ENCODE peak calls at places on chromosome 6, in nine cellular contexts. Z is ELR; L is sigmoid colon; R is NCI-H146; N is endodermal cell; E is Panc1; M is progenitor cell of endocrine pancreas; A is stimulated activated CD4-positive, alpha-beta T cell treated with anti-CD3 and anti-CD28 coated beads, Interleukin-2, amount 100 ng/mL, for 48 hours; Q is RKO. O is an unnamed sample.

GRCh38 chr6:88013015-88013414 is 34.6 kb upstream of the SPACA1 start:
- DNase-seq in Z (no peak), L (no peak), R (no peak), N (no peak), E (no peak), M (no peak), A (no peak), Q (no peak), O (no peak)

GRCh38 chr6:78810146-78810545 is 57.2 kb upstream of the IRAK1BP1 start:
- DNase-seq in Z (peak), L (no peak), R (peak), N (peak), E (no peak), M (no peak), A (no peak), Q (peak), O (no peak)

GRCh38 chr6:12291785-12292604 is 1.8 kb downstream of the EDN1 start:
- DNase-seq in Z (peak), L (no peak), R (no peak), N (peak), E (no peak), M (no peak), A (no peak), Q (no peak), O (no peak)

GRCh38 chr6:53309059-53309896 is 39.5 kb downstream of the ELOVL5 start:
- DNase-seq in Z (no peak), L (no peak), R (peak), N (no peak), E (no peak), M (no peak), A (no peak), Q (no peak), O (no peak)

GRCh38 chr6:120871416-120872261 is 462.6 kb downstream of the TBC1D32 start:
- DNase-seq in Z (no peak), L (no peak), R (peak), N (peak), E (no peak), M (no peak), A (no peak), Q (no peak), O (no peak)

GRCh38 chr6:28907394-28907793 is 16.4 kb downstream of the TRIM27 start:
- DNase-seq in Z (peak), L (no peak), R (no peak), N (no peak), E (no peak), M (no peak), A (no peak), Q (peak), O (no peak)

GRCh38 chr6:167649486-167649885 is 177.2 kb upstream of the AFDN start:
- DNase-seq in Z (no peak), L (no peak), R (no peak), N (no peak), E (no peak), M (no peak), A (no peak), Q (no peak), O (no peak)

GRCh38 chr6:305371-306206 is 13.3 kb downstream of the DUSP22 start:
- DNase-seq in Z (no peak), L (no peak), R (no peak), N (no peak), E (no peak), M (no peak), A (no peak), Q (no peak), O (no peak)

GRCh38 chr6:87155920-87156600 is 695 bp downstream of the ZNF292 start:
- DNase-seq in Z (peak), L (peak), R (peak), N (peak), E (no peak), M (peak), A (peak), Q (peak), O (no peak)

GRCh38 chr6:130520235-130520634 is 154.4 kb downstream of the TMEM200A start:
- DNase-seq in Z (peak), L (no peak), R (no peak), N (no peak), E (no peak), M (no peak), A (no peak), Q (peak), O (no peak)

GRCh38 chr6:149884617-149885016 is 13.3 kb downstream of the RAET1E start:
- DNase-seq in Z (no peak), L (no peak), R (no peak), N (no peak), E (no peak), M (no peak), A (no peak), Q (no peak), O (no peak)

GRCh38 chr6:136510782-136511181 is 39.4 kb downstream of the MAP7 start:
- DNase-seq in Z (no peak), L (no peak), R (no peak), N (no peak), E (no peak), M (no peak), A (no peak), Q (no peak), O (no peak)

GRCh38 chr6:18823782-18824386 is 436.7 kb downstream of the RNF144B start:
- DNase-seq in Z (peak), L (no peak), R (no peak), N (peak), E (peak), M (no peak), A (peak), Q (peak), O (no peak)

GRCh38 chr6:113693866-113694265 is 163.3 kb upstream of the MARCKS start:
- DNase-seq in Z (peak), L (no peak), R (no peak), N (no peak), E (no peak), M (no peak), A (no peak), Q (no peak), O (no peak)

GRCh38 chr6:28758046-28758817 is 165.6 kb downstream of the TRIM27 start:
- DNase-seq in Z (peak), L (no peak), R (peak), N (peak), E (peak), M (no peak), A (no peak), Q (peak), O (no peak)

GRCh38 chr6:119201486-119201885 is 123.0 kb upstream of the FAM184A start:
- DNase-seq in Z (no peak), L (no peak), R (peak), N (no peak), E (no peak), M (no peak), A (no peak), Q (no peak), O (no peak)

GRCh38 chr6:129114992-129115391 is 232.1 kb downstream of the LAMA2 start:
- DNase-seq in Z (no peak), L (no peak), R (no peak), N (no peak), E (no peak), M (no peak), A (no peak), Q (no peak), O (no peak)

GRCh38 chr6:11493979-11494378 is 43.6 kb upstream of the TMEM170B start:
- DNase-seq in Z (no peak), L (no peak), R (no peak), N (no peak), E (no peak), M (no peak), A (no peak), Q (no peak), O (no peak)

GRCh38 chr6:146545608-146546007 is 2.0 kb downstream of the RAB32 start:
- DNase-seq in Z (peak), L (no peak), R (no peak), N (no peak), E (no peak), M (no peak), A (no peak), Q (no peak), O (no peak)

GRCh38 chr6:157491571-157492232 is 110.7 kb downstream of the ZDHHC14 start:
- DNase-seq in Z (no peak), L (no peak), R (no peak), N (peak), E (no peak), M (no peak), A (no peak), Q (no peak), O (no peak)

GRCh38 chr6:118748311-118749062 is 97.1 kb upstream of the CEP85L start:
- DNase-seq in Z (peak), L (no peak), R (peak), N (peak), E (no peak), M (no peak), A (no peak), Q (no peak), O (no peak)

GRCh38 chr6:31272431-31272830 is 539 bp upstream of the HLA-C start:
- DNase-seq in Z (peak), L (no peak), R (peak), N (no peak), E (no peak), M (no peak), A (no peak), Q (peak), O (no peak)

GRCh38 chr6:35532141-35532540 is 19.4 kb upstream of the TULP1 start:
- DNase-seq in Z (no peak), L (no peak), R (no peak), N (no peak), E (no peak), M (no peak), A (no peak), Q (no peak), O (no peak)

GRCh38 chr6:142932788-142933362 is 12.1 kb downstream of the HIVEP2 start:
- DNase-seq in Z (no peak), L (no peak), R (no peak), N (no peak), E (no peak), M (no peak), A (no peak), Q (no peak), O (no peak)

GRCh38 chr6:161254126-161254753 is 19.6 kb downstream of the AGPAT4 start:
- DNase-seq in Z (no peak), L (no peak), R (no peak), N (no peak), E (no peak), M (no peak), A (no peak), Q (no peak), O (no peak)

GRCh38 chr6:81875776-81876293 is 123.4 kb upstream of the TENT5A start:
- DNase-seq in Z (no peak), L (no peak), R (no peak), N (no peak), E (no peak), M (no peak), A (no peak), Q (no peak), O (no peak)

GRCh38 chr6:138815797-138816528 is 20.1 kb downstream of the ECT2L start:
- DNase-seq in Z (peak), L (no peak), R (peak), N (no peak), E (peak), M (no peak), A (no peak), Q (peak), O (no peak)

GRCh38 chr6:5302220-5302946 is 41.1 kb downstream of the FARS2 start:
- DNase-seq in Z (no peak), L (no peak), R (no peak), N (no peak), E (no peak), M (no peak), A (peak), Q (no peak), O (no peak)

GRCh38 chr6:17038316-17038715 is 63.5 kb upstream of the STMND1 start:
- DNase-seq in Z (no peak), L (no peak), R (no peak), N (no peak), E (no peak), M (no peak), A (no peak), Q (no peak), O (no peak)

O was measured in stimulated activated CD8-positive, alpha-beta memory T cell treated with anti-CD3 and anti-CD28 coated beads, Interleukin-4, amount 100 ng/mL, for 4 hours.